ENCODE peak calls at places on chromosomes 12 and 14, in six cellular contexts. T, J, A, I, R and P are unnamed samples.

GRCh38 chr12:89421093-89421835 is 69.0 kb upstream of the DUSP6 start:
- DNase-seq in I (no peak), J (no peak), T (no peak), A (no peak), R (no peak), P (no peak)

GRCh38 chr12:78208106-78208505 is 377.4 kb downstream of the NAV3 start:
- DNase-seq in R (no peak), I (no peak), T (no peak), J (no peak), A (no peak), P (no peak)

GRCh38 chr14:68384335-68384734 is 408.5 kb downstream of the ZFP36L1 start:
- DNase-seq in J (no peak), T (no peak), I (no peak), R (no peak), A (peak; percentile 57), P (no peak)

GRCh38 chr12:76183459-76184186 is 99.1 kb upstream of the NAP1L1 start:
- DNase-seq in J (no peak), R (no peak), T (no peak), I (peak; percentile 99), A (peak; percentile 99), P (peak; percentile 82)

GRCh38 chr14:25463475-25463874 is 413.5 kb upstream of the STXBP6 start:
- DNase-seq in T (no peak), I (no peak), J (no peak), R (no peak), A (no peak), P (no peak)

GRCh38 chr12:6072302-6072752 is 52.1 kb downstream of the VWF start:
- DNase-seq in A (peak; percentile 53), J (no peak), T (no peak), R (no peak), I (peak; percentile 95), P (no peak)

GRCh38 chr14:64764641-64765520 is 60.7 kb downstream of the PLEKHG3 start:
- DNase-seq in I (peak; percentile 71), J (peak; percentile 86), A (peak; percentile 69), T (peak; percentile 58), R (peak; percentile 66), P (peak; percentile 53)

GRCh38 chr14:65356327-65356836 is 56.1 kb upstream of the FUT8 start:
- DNase-seq in A (peak; percentile 64), R (peak; percentile 9), J (no peak), I (peak; percentile 93), T (no peak), P (peak; percentile 81)

GRCh38 chr14:89227490-89227834 is 189.6 kb downstream of the FOXN3 start:
- DNase-seq in J (no peak), R (no peak), I (no peak), A (no peak), T (no peak), P (no peak)

GRCh38 chr14:48954446-48954845 is 631.7 kb downstream of the RPS29 start:
- DNase-seq in I (no peak), R (no peak), J (no peak), T (no peak), A (no peak), P (no peak)

GRCh38 chr14:22579218-22579617 is 9.8 kb downstream of the DAD1 start:
- DNase-seq in R (no peak), A (no peak), I (no peak), T (no peak), J (peak; percentile 37), P (no peak)

GRCh38 chr12:18222699-18223098 is 38.6 kb upstream of the PIK3C2G start:
- DNase-seq in I (no peak), R (no peak), A (no peak), T (no peak), J (no peak), P (no peak)

GRCh38 chr12:104524026-104524425 is 67.3 kb downstream of the CHST11 start:
- DNase-seq in R (no peak), A (no peak), I (no peak), T (no peak), J (no peak), P (no peak)

GRCh38 chr12:123115409-123116111 is 35.3 kb downstream of the PITPNM2 start:
- DNase-seq in T (no peak), R (peak; percentile 20), A (peak; percentile 98), J (peak; percentile 47), I (peak; percentile 96), P (peak; percentile 33)

GRCh38 chr14:52265248-52265647 is 2.2 kb upstream of the PTGDR start:
- DNase-seq in R (no peak), A (no peak), I (no peak), J (no peak), T (no peak), P (no peak)

GRCh38 chr14:101193845-101194355 is 290.4 kb upstream of the RTL1 start:
- DNase-seq in R (no peak), T (no peak), I (no peak), A (no peak), J (no peak), P (no peak)

GRCh38 chr12:87430444-87430843 is 598.8 kb downstream of the C12orf50 start:
- DNase-seq in I (peak; percentile 26), R (no peak), J (no peak), T (no peak), A (peak; percentile 17), P (no peak)

GRCh38 chr14:52835122-52835903 is 43.9 kb upstream of the GNPNAT1 start:
- DNase-seq in T (no peak), J (peak; percentile 31), I (peak; percentile 92), R (no peak), A (peak; percentile 51), P (peak; percentile 16)